ENCODE peak calls at places on chromosome 16, in five cellular contexts. One of them, this sample, is unnamed.

GRCh38 chr16:9139965-9140364 is 48.5 kb downstream of the HAPSTR1 start:
- DNase-seq in NCI-H510A treated with DMSO at 0.1 percent for 48 hours: peak
- DNase-seq in NCI-H460: peak
- DNase-seq in T-helper 2 cell: no peak
- DNase-seq in KG1: no peak
- DNase-seq in this sample: no peak

GRCh38 chr16:56279132-56279531 is 87.8 kb downstream of the GNAO1 start:
- DNase-seq in NCI-H510A treated with DMSO at 0.1 percent for 48 hours: no peak
- DNase-seq in NCI-H460: no peak
- DNase-seq in T-helper 2 cell: no peak
- DNase-seq in KG1: no peak
- DNase-seq in this sample: no peak

GRCh38 chr16:2783581-2784375 is 3.6 kb downstream of the PRSS33 start:
- DNase-seq in NCI-H510A treated with DMSO at 0.1 percent for 48 hours: no peak
- DNase-seq in NCI-H460: no peak
- DNase-seq in T-helper 2 cell: no peak
- DNase-seq in KG1: no peak
- DNase-seq in this sample: no peak

GRCh38 chr16:81553814-81554675 is 109.4 kb downstream of the CMIP start:
- DNase-seq in NCI-H510A treated with DMSO at 0.1 percent for 48 hours: no peak
- DNase-seq in NCI-H460: no peak
- DNase-seq in T-helper 2 cell: no peak
- DNase-seq in KG1: no peak
- DNase-seq in this sample: peak

GRCh38 chr16:16095646-16096045 is 127.6 kb downstream of the ABCC6 start:
- DNase-seq in NCI-H510A treated with DMSO at 0.1 percent for 48 hours: no peak
- DNase-seq in NCI-H460: no peak
- DNase-seq in T-helper 2 cell: no peak
- DNase-seq in KG1: no peak
- DNase-seq in this sample: no peak

GRCh38 chr16:70156207-70156978 is 17.2 kb upstream of the CLEC18C start:
- DNase-seq in NCI-H510A treated with DMSO at 0.1 percent for 48 hours: no peak
- DNase-seq in NCI-H460: no peak
- DNase-seq in T-helper 2 cell: no peak
- DNase-seq in KG1: no peak
- DNase-seq in this sample: peak

GRCh38 chr16:85170066-85171003 is 58.1 kb upstream of the CIBAR2 start:
- DNase-seq in NCI-H510A treated with DMSO at 0.1 percent for 48 hours: no peak
- DNase-seq in NCI-H460: no peak
- DNase-seq in T-helper 2 cell: no peak
- DNase-seq in KG1: no peak
- DNase-seq in this sample: no peak

GRCh38 chr16:72222503-72222902 is 50.5 kb upstream of the PMFBP1 start:
- DNase-seq in NCI-H510A treated with DMSO at 0.1 percent for 48 hours: no peak
- DNase-seq in NCI-H460: no peak
- DNase-seq in T-helper 2 cell: no peak
- DNase-seq in KG1: no peak
- DNase-seq in this sample: no peak

GRCh38 chr16:58518083-58518979 is 3.0 kb downstream of the SETD6 start:
- DNase-seq in NCI-H510A treated with DMSO at 0.1 percent for 48 hours: no peak
- DNase-seq in NCI-H460: no peak
- DNase-seq in T-helper 2 cell: no peak
- DNase-seq in KG1: no peak
- DNase-seq in this sample: no peak

GRCh38 chr16:34078697-34079096 is 619.3 kb downstream of the TP53TG3F start:
- DNase-seq in NCI-H510A treated with DMSO at 0.1 percent for 48 hours: no peak
- DNase-seq in NCI-H460: peak
- DNase-seq in T-helper 2 cell: no peak
- DNase-seq in KG1: no peak
- DNase-seq in this sample: peak

GRCh38 chr16:79605999-79606398 is 5.5 kb upstream of the MAF start:
- DNase-seq in NCI-H510A treated with DMSO at 0.1 percent for 48 hours: no peak
- DNase-seq in NCI-H460: no peak
- DNase-seq in T-helper 2 cell: no peak
- DNase-seq in KG1: no peak
- DNase-seq in this sample: no peak

GRCh38 chr16:70252355-70252988 is 732 bp upstream of the EXOSC6 start:
- DNase-seq in NCI-H510A treated with DMSO at 0.1 percent for 48 hours: no peak
- DNase-seq in NCI-H460: peak
- DNase-seq in T-helper 2 cell: no peak
- DNase-seq in KG1: no peak
- DNase-seq in this sample: no peak

GRCh38 chr16:30585022-30585399 is 486 bp downstream of the ZNF785 start:
- DNase-seq in NCI-H510A treated with DMSO at 0.1 percent for 48 hours: peak
- DNase-seq in NCI-H460: no peak
- DNase-seq in T-helper 2 cell: no peak
- DNase-seq in KG1: no peak
- DNase-seq in this sample: no peak

GRCh38 chr16:15484662-15485061 is 50.3 kb downstream of the BMERB1 start:
- DNase-seq in NCI-H510A treated with DMSO at 0.1 percent for 48 hours: no peak
- DNase-seq in NCI-H460: no peak
- DNase-seq in T-helper 2 cell: no peak
- DNase-seq in KG1: no peak
- DNase-seq in this sample: no peak

GRCh38 chr16:79451196-79451816 is 149.2 kb downstream of the MAF start:
- DNase-seq in NCI-H510A treated with DMSO at 0.1 percent for 48 hours: no peak
- DNase-seq in NCI-H460: no peak
- DNase-seq in T-helper 2 cell: no peak
- DNase-seq in KG1: peak
- DNase-seq in this sample: no peak

GRCh38 chr16:84225571-84225970 is 14.2 kb downstream of the KCNG4 start:
- DNase-seq in NCI-H510A treated with DMSO at 0.1 percent for 48 hours: no peak
- DNase-seq in NCI-H460: no peak
- DNase-seq in T-helper 2 cell: no peak
- DNase-seq in KG1: no peak
- DNase-seq in this sample: no peak

GRCh38 chr16:25626172-25626571 is 65.6 kb upstream of the HS3ST4 start:
- DNase-seq in NCI-H510A treated with DMSO at 0.1 percent for 48 hours: no peak
- DNase-seq in NCI-H460: no peak
- DNase-seq in T-helper 2 cell: no peak
- DNase-seq in KG1: no peak
- DNase-seq in this sample: no peak

GRCh38 chr16:58027341-58028167 is 2.0 kb downstream of the MMP15 start:
- DNase-seq in NCI-H510A treated with DMSO at 0.1 percent for 48 hours: peak
- DNase-seq in NCI-H460: no peak
- DNase-seq in T-helper 2 cell: no peak
- DNase-seq in KG1: no peak
- DNase-seq in this sample: no peak

GRCh38 chr16:2475413-2476344 is 752 bp downstream of the TBC1D24 start:
- DNase-seq in NCI-H510A treated with DMSO at 0.1 percent for 48 hours: no peak
- DNase-seq in NCI-H460: no peak
- DNase-seq in T-helper 2 cell: no peak
- DNase-seq in KG1: no peak
- DNase-seq in this sample: no peak